ENCODE peak calls at places on chromosomes 7 and 10, in eight cellular contexts. K, R, L, Q, F, T, D and U are unnamed samples.

GRCh38 chr10:66307826-66308225 is 618.0 kb upstream of the LRRTM3 start:
- DNase-seq in K (no peak), R (no peak), L (no peak), Q (no peak), F (no peak), T (no peak), D (peak), U (no peak)

GRCh38 chr7:130207642-130208041 is at the start of gene SSMEM1:
- DNase-seq in K (no peak), R (no peak), L (no peak), Q (no peak), F (no peak), T (no peak), D (no peak), U (no peak)

GRCh38 chr7:53437336-53437735 is 401.9 kb downstream of the POM121L12 start:
- DNase-seq in K (no peak), R (no peak), L (no peak), Q (no peak), F (no peak), T (no peak), D (no peak), U (no peak)

GRCh38 chr7:70097639-70098038 is 499.4 kb downstream of the AUTS2 start:
- DNase-seq in K (peak), R (no peak), L (no peak), Q (no peak), F (no peak), T (no peak), D (no peak), U (no peak)

GRCh38 chr7:117212969-117213877 is 109.6 kb downstream of the WNT2 start:
- DNase-seq in K (peak), R (no peak), L (no peak), Q (peak), F (peak), T (peak), D (peak), U (peak)

GRCh38 chr10:71716406-71716805 is 3.2 kb downstream of the C10orf105 start:
- DNase-seq in K (no peak), R (no peak), L (no peak), Q (no peak), F (no peak), T (no peak), D (no peak), U (no peak)

GRCh38 chr10:132306951-132307751 is 599 bp downstream of the STK32C start:
- DNase-seq in K (peak), R (peak), L (peak), Q (no peak), F (peak), T (no peak), D (peak), U (peak)

GRCh38 chr7:100875356-100875751 is 451 bp downstream of the SRRT start:
- DNase-seq in K (no peak), R (no peak), L (no peak), Q (no peak), F (no peak), T (no peak), D (no peak), U (no peak)

GRCh38 chr10:3735175-3735574 is 49.8 kb downstream of the KLF6 start:
- DNase-seq in K (no peak), R (no peak), L (no peak), Q (peak), F (peak), T (no peak), D (no peak), U (peak)

GRCh38 chr10:121841862-121842261 is 86.0 kb downstream of the ATE1 start:
- DNase-seq in K (no peak), R (no peak), L (no peak), Q (no peak), F (no peak), T (no peak), D (no peak), U (no peak)
- H3K4me3 ChIP-seq in K (no peak), R (no peak), L (no peak), Q (no peak), F (no peak), T (no peak), D (no peak), U (no peak)

GRCh38 chr7:143416565-143417149 is 8.0 kb upstream of the EPHA1 start:
- DNase-seq in K (peak), R (no peak), L (no peak), Q (no peak), F (no peak), T (no peak), D (no peak), U (no peak)
- H3K27ac ChIP-seq in K (no peak), R (no peak), L (no peak), Q (no peak), F (no peak), T (no peak), D (no peak), U (no peak)

GRCh38 chr10:123134058-123134914 is 1.5 kb upstream of the HMX3 start:
- DNase-seq in K (no peak), R (no peak), L (no peak), Q (peak), F (no peak), T (no peak), D (no peak), U (no peak)

GRCh38 chr10:123135415-123136141 is at the start of gene HMX3:
- DNase-seq in K (no peak), R (no peak), L (no peak), Q (peak), F (peak), T (no peak), D (no peak), U (peak)

GRCh38 chr10:123134915-123135414 is 805 bp upstream of the HMX3 start:
- DNase-seq in K (no peak), R (no peak), L (no peak), Q (no peak), F (peak), T (no peak), D (no peak), U (no peak)

GRCh38 chr10:123133511-123133910 is 2.3 kb upstream of the HMX3 start:
- DNase-seq in K (no peak), R (no peak), L (no peak), Q (no peak), F (no peak), T (no peak), D (no peak), U (no peak)

DNA sequence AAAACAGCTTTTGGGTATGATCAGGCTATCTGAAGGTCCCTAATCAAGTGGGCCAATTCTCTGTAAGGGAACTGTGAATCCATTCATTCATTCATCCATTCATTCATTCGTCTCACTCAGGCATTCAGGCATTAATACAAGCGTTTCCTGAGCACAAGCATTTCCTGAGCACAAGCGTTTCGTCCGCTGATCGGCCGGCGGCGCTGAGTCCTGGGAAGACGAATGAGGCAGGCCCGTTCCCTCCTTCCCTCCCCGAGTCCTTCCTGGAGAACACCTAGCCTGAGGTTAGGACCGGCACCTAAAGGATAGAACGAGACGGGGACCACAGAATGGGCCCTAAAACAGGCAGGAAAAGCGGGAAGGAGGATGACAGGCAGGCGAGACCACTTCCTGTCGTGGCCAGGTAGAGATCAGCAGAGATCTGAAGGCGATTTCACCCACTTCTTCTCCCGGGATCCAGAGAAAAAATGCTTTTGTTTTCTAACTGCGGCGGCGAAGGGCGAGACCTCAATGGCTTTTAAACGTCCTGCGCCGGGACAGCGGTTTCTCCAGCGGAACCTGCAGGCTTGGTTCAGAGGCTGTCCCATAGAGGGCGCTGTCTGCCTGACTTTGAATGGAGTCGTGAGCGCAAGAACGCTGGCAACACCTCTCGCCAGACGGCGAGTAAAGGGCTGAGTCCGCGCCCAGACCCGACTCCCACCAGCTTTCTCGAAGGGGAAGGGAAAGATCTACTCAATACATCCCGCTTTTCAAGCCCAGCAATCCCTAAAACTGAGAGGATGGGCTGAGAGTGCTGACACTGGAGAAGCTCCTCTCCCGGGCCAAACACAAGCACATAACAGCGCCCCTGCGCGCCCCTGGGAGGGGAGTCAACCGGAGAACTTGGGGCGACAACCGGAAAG is 2.9 kb upstream of the HMX3 start:
- DNase-seq in K (peak), R (peak), L (peak), Q (peak), F (peak), T (peak), D (peak), U (peak)
- H3K4me3 ChIP-seq in K (no peak), R (no peak), L (peak), Q (no peak), F (peak), T (no peak), D (no peak), U (no peak)

DNA sequence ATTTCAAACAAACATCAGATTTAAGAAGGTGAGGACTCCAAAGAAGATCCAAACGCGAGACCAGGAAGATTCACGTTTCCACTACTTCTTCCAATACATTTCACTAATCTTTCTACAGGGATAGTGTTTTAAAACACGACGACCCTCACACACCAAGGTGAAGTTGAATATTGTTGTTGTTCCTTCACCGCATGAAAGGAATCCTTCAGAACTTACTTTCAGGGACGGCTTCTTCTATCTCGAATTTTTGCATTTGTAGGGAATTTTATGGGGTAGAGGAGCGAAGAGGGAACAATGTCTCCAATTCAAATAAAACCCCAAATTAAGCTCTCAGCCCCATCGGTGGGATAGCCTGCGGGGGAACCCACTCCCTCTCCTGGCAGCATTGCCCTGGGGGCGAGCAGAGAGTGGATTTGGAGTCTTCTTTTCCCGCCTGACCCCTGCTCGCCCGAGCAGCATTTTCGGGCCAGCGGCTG is 1.5 kb upstream of the GATA3 start:
- DNase-seq in K (no peak), R (no peak), L (no peak), Q (no peak), F (no peak), T (no peak), D (no peak), U (no peak)
- H3K27ac ChIP-seq in K (no peak), R (no peak), L (no peak), Q (no peak), F (no peak), T (no peak), D (no peak), U (no peak)

DNA sequence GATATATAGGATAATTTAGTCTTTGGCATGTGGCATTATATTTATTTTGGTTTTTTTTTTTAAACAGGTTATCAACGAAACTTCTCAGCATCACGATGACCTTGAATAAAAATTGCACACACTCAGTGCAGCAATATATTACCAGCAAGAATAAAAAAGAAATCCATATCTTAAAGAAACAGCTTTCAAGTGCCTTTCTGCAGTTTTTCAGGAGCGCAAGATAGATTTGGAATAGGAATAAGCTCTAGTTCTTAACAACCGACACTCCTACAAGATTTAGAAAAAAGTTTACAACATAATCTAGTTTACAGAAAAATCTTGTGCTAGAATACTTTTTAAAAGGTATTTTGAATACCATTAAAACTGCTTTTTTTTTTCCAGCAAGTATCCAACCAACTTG is 9.1 kb downstream of the VIM start:
- DNase-seq in K (no peak), R (no peak), L (no peak), Q (no peak), F (no peak), T (no peak), D (no peak), U (no peak)
- H3K4me3 ChIP-seq in K (no peak), R (no peak), L (no peak), Q (no peak), F (no peak), T (no peak), D (no peak), U (no peak)

GRCh38 chr7:158903897-158904541 is 47.7 kb downstream of the DYNC2I1 start:
- DNase-seq in K (no peak), R (no peak), L (no peak), Q (no peak), F (no peak), T (no peak), D (no peak), U (no peak)

GRCh38 chr7:158907390-158907789 is 51.0 kb downstream of the DYNC2I1 start:
- DNase-seq in K (no peak), R (no peak), L (no peak), Q (no peak), F (no peak), T (no peak), D (no peak), U (no peak)

GRCh38 chr7:158908552-158908951 is 52.2 kb downstream of the DYNC2I1 start:
- DNase-seq in K (no peak), R (no peak), L (no peak), Q (no peak), F (no peak), T (no peak), D (no peak), U (no peak)

GRCh38 chr7:158902427-158902826 is 46.1 kb downstream of the DYNC2I1 start:
- DNase-seq in K (no peak), R (no peak), L (no peak), Q (no peak), F (no peak), T (no peak), D (no peak), U (no peak)

DNA sequence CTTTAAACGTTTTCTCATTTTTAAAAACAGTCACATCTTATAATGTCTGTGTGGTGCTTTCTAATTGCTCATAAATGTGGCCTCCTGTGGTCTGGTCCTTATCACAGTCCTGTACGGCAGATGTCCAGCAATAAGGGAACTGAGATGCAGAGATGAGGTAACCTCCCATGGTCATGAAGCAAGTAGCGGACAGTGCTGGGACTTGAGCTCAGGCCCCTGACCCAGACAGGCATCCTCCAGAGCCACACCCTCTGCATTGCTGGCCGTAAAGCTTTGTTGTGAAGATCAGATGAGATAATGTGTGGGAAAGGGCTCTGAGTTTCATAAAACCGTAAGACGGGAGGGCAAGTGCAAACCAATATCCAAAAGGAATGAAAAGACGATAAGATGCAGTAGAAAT is 48.2 kb downstream of the DYNC2I1 start:
- DNase-seq in K (no peak), R (no peak), L (no peak), Q (no peak), F (no peak), T (no peak), D (no peak), U (no peak)
- H3K27ac ChIP-seq in K (no peak), R (no peak), L (no peak), Q (no peak), F (no peak), T (no peak), D (no peak), U (no peak)